ENCODE peak calls at places on chromosome 10, in four cellular contexts. One of them, this sample, is unnamed. For H3K4me1, the result is how much of the 10 kb centered on the place peaks cover.

GRCh38 chr10:81081887-81082620 is 544.4 kb downstream of the SH2D4B start:
- DNase-seq in K562: peak
- DNase-seq in GM12878: no peak
- DNase-seq in HepG2: no peak
- DNase-seq in this sample: peak

GRCh38 chr10:72310241-72310633 is 36.5 kb downstream of the DDIT4 start:
- DNase-seq in GM12878: no peak
- DNase-seq in K562: no peak
- DNase-seq in HepG2: no peak
- DNase-seq in this sample: peak

GRCh38 chr10:23945845-23946244 is 263.1 kb upstream of the KIAA1217 start:
- DNase-seq in K562: no peak
- DNase-seq in GM12878: no peak
- DNase-seq in HepG2: no peak
- DNase-seq in this sample: no peak

GRCh38 chr10:89867964-89868363 is 166.6 kb downstream of the KIF20B start:
- DNase-seq in K562: no peak
- DNase-seq in GM12878: no peak
- DNase-seq in HepG2: no peak
- DNase-seq in this sample: no peak

GRCh38 chr10:100878291-100878910 is 34.4 kb upstream of the SLF2 start:
- DNase-seq in GM12878: no peak
- DNase-seq in HepG2: peak
- DNase-seq in K562: peak
- DNase-seq in this sample: peak

GRCh38 chr10:71600856-71601255 is 118.7 kb downstream of the C10orf105 start:
- DNase-seq in GM12878: no peak
- DNase-seq in K562: no peak
- DNase-seq in HepG2: no peak
- DNase-seq in this sample: no peak

GRCh38 chr10:659710-660141 is 29.7 kb downstream of the DIP2C start:
- DNase-seq in HepG2: no peak
- DNase-seq in K562: no peak
- DNase-seq in GM12878: no peak
- DNase-seq in this sample: no peak

GRCh38 chr10:89332092-89332633 is 4.4 kb downstream of the IFIT3 start:
- DNase-seq in K562: peak
- DNase-seq in HepG2: peak
- DNase-seq in GM12878: peak
- DNase-seq in this sample: no peak

GRCh38 chr10:29083096-29083495 is 205.8 kb upstream of the LYZL1 start:
- DNase-seq in K562: no peak
- DNase-seq in GM12878: no peak
- DNase-seq in HepG2: peak
- DNase-seq in this sample: no peak

GRCh38 chr10:130844264-130844761 is 467.2 kb downstream of the TCERG1L start:
- DNase-seq in K562: no peak
- DNase-seq in HepG2: no peak
- DNase-seq in GM12878: no peak
- DNase-seq in this sample: no peak

GRCh38 chr10:86389441-86390193 is 23.0 kb upstream of the GRID1 start:
- DNase-seq in K562: peak
- DNase-seq in HepG2: no peak
- DNase-seq in GM12878: no peak
- DNase-seq in this sample: peak

GRCh38 chr10:61828788-61829187 is 72.7 kb upstream of the ARID5B start:
- DNase-seq in HepG2: no peak
- DNase-seq in GM12878: no peak
- DNase-seq in K562: no peak
- DNase-seq in this sample: no peak

GRCh38 chr10:89206402-89207180 is 526 bp downstream of the CH25H start:
- DNase-seq in K562: no peak
- DNase-seq in HepG2: no peak
- DNase-seq in GM12878: no peak
- DNase-seq in this sample: peak

GRCh38 chr10:127228195-127228785 is 31.9 kb upstream of the INSYN2A start:
- DNase-seq in K562: no peak
- DNase-seq in HepG2: peak
- DNase-seq in GM12878: no peak
- DNase-seq in this sample: no peak

GRCh38 chr10:99788598-99789259 is 6.3 kb downstream of the ABCC2 start:
- DNase-seq in HepG2: no peak
- DNase-seq in K562: no peak
- DNase-seq in GM12878: no peak
- DNase-seq in this sample: no peak

GRCh38 chr10:24483701-24484100 is 240.0 kb downstream of the ARHGAP21 start:
- DNase-seq in HepG2: no peak
- DNase-seq in GM12878: no peak
- DNase-seq in K562: no peak
- DNase-seq in this sample: peak

GRCh38 chr10:9010093-9010492 is 955.6 kb downstream of the GATA3 start:
- DNase-seq in K562: no peak
- DNase-seq in GM12878: no peak
- DNase-seq in HepG2: no peak
- DNase-seq in this sample: peak

GRCh38 chr10:110225756-110226554 is 18.6 kb downstream of the MXI1 start:
- DNase-seq in GM12878: no peak
- DNase-seq in K562: peak
- DNase-seq in HepG2: peak
- DNase-seq in this sample: peak

GRCh38 chr10:103548006-103548405 is 54.5 kb downstream of the NEURL1 start:
- DNase-seq in HepG2: no peak
- DNase-seq in GM12878: no peak
- DNase-seq in K562: no peak
- DNase-seq in this sample: no peak
- H3K4me1 ChIP-seq in HepG2: under half
- H3K4me1 ChIP-seq in GM12878: under half
- H3K4me1 ChIP-seq in K562: under half
- H3K4me1 ChIP-seq in this sample: under half

GRCh38 chr10:3203972-3204371 is 31.4 kb upstream of the PITRM1 start:
- DNase-seq in K562: no peak
- DNase-seq in HepG2: no peak
- DNase-seq in GM12878: no peak
- DNase-seq in this sample: no peak
- TF ChIP-seq JUNB in K562: no peak
- TF ChIP-seq JUNB in HepG2: no peak
- TF ChIP-seq JUNB in GM12878: no peak
- TF ChIP-seq JUNB in this sample: no peak

GRCh38 chr10:133059571-133059970 is 28.2 kb upstream of the ADGRA1 start:
- DNase-seq in K562: no peak
- DNase-seq in GM12878: no peak
- DNase-seq in HepG2: no peak
- DNase-seq in this sample: no peak

GRCh38 chr10:133058267-133059092 is 29.2 kb upstream of the ADGRA1 start:
- DNase-seq in HepG2: no peak
- DNase-seq in K562: no peak
- DNase-seq in GM12878: no peak
- DNase-seq in this sample: no peak

GRCh38 chr10:133056651-133057178 is 31.0 kb upstream of the ADGRA1 start:
- DNase-seq in GM12878: no peak
- DNase-seq in K562: no peak
- DNase-seq in HepG2: no peak
- DNase-seq in this sample: no peak

GRCh38 chr10:133059093-133059470 is 28.6 kb upstream of the ADGRA1 start:
- DNase-seq in K562: no peak
- DNase-seq in GM12878: no peak
- DNase-seq in HepG2: no peak
- DNase-seq in this sample: no peak

GRCh38 chr10:133056001-133056400 is 31.7 kb upstream of the ADGRA1 start:
- DNase-seq in GM12878: no peak
- DNase-seq in K562: no peak
- DNase-seq in HepG2: no peak
- DNase-seq in this sample: no peak
- TF ChIP-seq EZH2 in GM12878: no peak
- TF ChIP-seq EZH2 in K562: no peak
- TF ChIP-seq EZH2 in HepG2: no peak
- TF ChIP-seq EZH2 in this sample: no peak

GRCh38 chr10:123148414-123149161 is 652 bp downstream of the HMX2 start:
- DNase-seq in GM12878: no peak
- DNase-seq in K562: no peak
- DNase-seq in HepG2: no peak
- DNase-seq in this sample: peak

GRCh38 chr10:123149568-123150228 is 1.8 kb downstream of the HMX2 start:
- DNase-seq in HepG2: no peak
- DNase-seq in K562: no peak
- DNase-seq in GM12878: no peak
- DNase-seq in this sample: peak

GRCh38 chr10:123147635-123148413 is at the start of gene HMX2:
- DNase-seq in GM12878: no peak
- DNase-seq in K562: peak
- DNase-seq in HepG2: peak
- DNase-seq in this sample: peak

GRCh38 chr10:123150229-123150985 is 2.5 kb downstream of the HMX2 start:
- DNase-seq in HepG2: no peak
- DNase-seq in K562: no peak
- DNase-seq in GM12878: no peak
- DNase-seq in this sample: no peak

DNA sequence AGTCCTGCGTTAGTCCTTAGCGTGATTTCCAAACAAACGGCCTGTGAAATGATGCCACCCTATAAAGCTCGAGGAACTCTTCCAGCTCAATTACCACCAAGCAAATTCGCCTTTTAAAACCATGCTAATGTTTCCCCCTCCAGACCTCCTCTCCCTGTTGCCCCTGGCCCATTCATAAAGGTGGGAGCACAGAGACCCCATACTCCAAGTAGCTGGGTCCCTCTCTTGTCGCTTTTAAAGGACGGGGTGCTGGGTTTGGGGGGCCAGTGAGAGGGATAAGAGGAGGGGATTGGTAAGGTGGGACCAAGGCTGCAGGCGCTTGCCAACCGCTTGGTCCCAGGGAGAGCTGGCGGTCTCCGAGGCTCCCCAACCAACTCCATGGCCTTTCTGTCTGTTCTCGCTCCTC is 1.2 kb downstream of the HMX2 start:
- DNase-seq in K562: no peak
- DNase-seq in HepG2: no peak
- DNase-seq in GM12878: no peak
- DNase-seq in this sample: no peak
- H3K4me1 ChIP-seq in K562: under half
- H3K4me1 ChIP-seq in HepG2: under half
- H3K4me1 ChIP-seq in GM12878: under half
- H3K4me1 ChIP-seq in this sample: half or more

GRCh38 chr10:102753724-102754123 is 10.0 kb downstream of the WBP1L start:
- DNase-seq in HepG2: no peak
- DNase-seq in GM12878: no peak
- DNase-seq in K562: no peak
- DNase-seq in this sample: no peak
- TF ChIP-seq JUNB in HepG2: no peak
- TF ChIP-seq JUNB in GM12878: no peak
- TF ChIP-seq JUNB in K562: no peak
- TF ChIP-seq JUNB in this sample: no peak

DNA sequence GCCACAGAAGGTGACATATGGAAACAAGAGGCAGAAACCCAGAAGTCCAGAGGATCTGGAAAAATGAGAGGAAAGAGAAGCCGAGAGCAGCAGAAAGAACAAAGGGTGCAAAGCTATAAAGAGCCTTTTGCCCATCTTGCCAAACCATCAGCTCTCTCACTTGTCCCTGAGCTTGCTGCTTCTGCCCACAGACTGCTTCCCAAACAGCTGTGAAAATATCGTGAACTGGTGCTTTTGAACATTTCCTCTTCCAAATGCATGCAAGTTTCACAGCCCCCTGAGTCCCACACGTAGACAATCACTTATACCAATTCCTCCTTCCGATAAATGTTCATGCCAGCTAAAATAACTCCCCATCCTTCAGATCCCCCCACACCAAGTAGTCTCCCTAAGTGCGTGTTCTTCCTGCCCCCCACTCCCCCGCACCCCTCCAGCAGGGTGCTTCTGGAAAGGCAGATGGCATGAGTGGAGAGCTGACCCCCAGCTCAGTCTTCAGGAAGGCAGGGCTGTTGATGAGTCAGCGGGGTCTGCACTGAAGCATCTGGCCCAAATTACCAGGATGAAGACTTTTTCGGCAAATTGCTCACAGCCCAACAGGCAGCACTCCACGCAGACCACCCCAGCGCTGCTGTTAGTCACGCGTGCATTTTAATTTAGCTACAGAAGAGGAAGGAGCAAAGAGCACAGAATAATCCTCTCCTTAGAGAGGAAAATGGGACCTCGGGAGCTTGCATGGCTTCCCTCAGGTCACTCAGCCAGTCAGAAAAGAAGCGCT is 76.1 kb upstream of the KCNMA1 start:
- DNase-seq in GM12878: no peak
- DNase-seq in K562: no peak
- DNase-seq in HepG2: no peak
- DNase-seq in this sample: no peak
- TF ChIP-seq EZH2 in GM12878: no peak
- TF ChIP-seq EZH2 in K562: no peak
- TF ChIP-seq EZH2 in HepG2: no peak
- TF ChIP-seq EZH2 in this sample: no peak

GRCh38 chr10:91590142-91590903 is 42.5 kb downstream of the PPP1R3C start:
- DNase-seq in HepG2: no peak
- DNase-seq in GM12878: no peak
- DNase-seq in K562: no peak
- DNase-seq in this sample: no peak
- H3K4me1 ChIP-seq in HepG2: under half
- H3K4me1 ChIP-seq in GM12878: under half
- H3K4me1 ChIP-seq in K562: half or more
- H3K4me1 ChIP-seq in this sample: under half

GRCh38 chr10:59865101-59865500 is 41.3 kb downstream of the CCDC6 start:
- DNase-seq in K562: peak
- DNase-seq in HepG2: peak
- DNase-seq in GM12878: no peak
- DNase-seq in this sample: peak
- TF ChIP-seq JUNB in K562: no peak
- TF ChIP-seq JUNB in HepG2: no peak
- TF ChIP-seq JUNB in GM12878: no peak
- TF ChIP-seq JUNB in this sample: no peak

GRCh38 chr10:22475857-22476600 is 130.7 kb downstream of the SPAG6 start:
- DNase-seq in GM12878: no peak
- DNase-seq in K562: no peak
- DNase-seq in HepG2: no peak
- DNase-seq in this sample: peak

GRCh38 chr10:22473459-22473858 is 128.2 kb downstream of the SPAG6 start:
- DNase-seq in GM12878: no peak
- DNase-seq in HepG2: no peak
- DNase-seq in K562: no peak
- DNase-seq in this sample: no peak

GRCh38 chr10:22476601-22477364 is 131.5 kb downstream of the SPAG6 start:
- DNase-seq in HepG2: no peak
- DNase-seq in K562: no peak
- DNase-seq in GM12878: no peak
- DNase-seq in this sample: peak

GRCh38 chr10:22477365-22478287 is 132.3 kb downstream of the SPAG6 start:
- DNase-seq in K562: no peak
- DNase-seq in HepG2: no peak
- DNase-seq in GM12878: no peak
- DNase-seq in this sample: peak

GRCh38 chr10:22475527-22475856 is 130.2 kb downstream of the SPAG6 start:
- DNase-seq in GM12878: no peak
- DNase-seq in HepG2: no peak
- DNase-seq in K562: no peak
- DNase-seq in this sample: no peak
- TF ChIP-seq EZH2 in GM12878: no peak
- TF ChIP-seq EZH2 in HepG2: no peak
- TF ChIP-seq EZH2 in K562: no peak
- TF ChIP-seq EZH2 in this sample: peak